ENCODE peak calls at places on chromosomes 3 and 15, in nine cellular contexts. One of them, this sample, is unnamed. For H3K36me3 and H3K27me3, the result is how much of the 10 kb centered on the place peaks cover.

GRCh38 chr15:48644827-48645557 is 517 bp downstream of the FBN1 start:
- DNase-seq in SJSA1: peak
- DNase-seq in A673: peak
- DNase-seq in mesenchymal stem cell: peak
- DNase-seq in breast epithelium: no peak
- DNase-seq in psoas muscle: peak
- DNase-seq in sigmoid colon: peak
- DNase-seq in heart left ventricle: peak
- DNase-seq in thyroid gland: peak
- DNase-seq in this sample: peak

GRCh38 chr3:8986741-8987672 is 23.7 kb upstream of the RAD18 start:
- DNase-seq in A673: no peak
- DNase-seq in sigmoid colon: no peak
- DNase-seq in psoas muscle: no peak
- DNase-seq in mesenchymal stem cell: no peak
- DNase-seq in breast epithelium: no peak
- DNase-seq in SJSA1: no peak
- DNase-seq in heart left ventricle: no peak
- DNase-seq in thyroid gland: no peak
- DNase-seq in this sample: no peak

GRCh38 chr3:193954752-193955151 is 181.2 kb upstream of the HES1 start:
- DNase-seq in thyroid gland: no peak
- DNase-seq in A673: no peak
- DNase-seq in SJSA1: no peak
- DNase-seq in psoas muscle: no peak
- DNase-seq in mesenchymal stem cell: no peak
- DNase-seq in heart left ventricle: no peak
- DNase-seq in sigmoid colon: no peak
- DNase-seq in breast epithelium: no peak
- DNase-seq in this sample: no peak

GRCh38 chr3:105944281-105944680 is 75.5 kb upstream of the CBLB start:
- DNase-seq in A673: no peak
- DNase-seq in psoas muscle: no peak
- DNase-seq in sigmoid colon: no peak
- DNase-seq in mesenchymal stem cell: no peak
- DNase-seq in thyroid gland: no peak
- DNase-seq in SJSA1: no peak
- DNase-seq in heart left ventricle: no peak
- DNase-seq in breast epithelium: no peak
- DNase-seq in this sample: peak

GRCh38 chr15:56965614-56966013 is 47.2 kb downstream of the TCF12 start:
- DNase-seq in breast epithelium: no peak
- DNase-seq in A673: no peak
- DNase-seq in heart left ventricle: no peak
- DNase-seq in mesenchymal stem cell: no peak
- DNase-seq in sigmoid colon: no peak
- DNase-seq in SJSA1: no peak
- DNase-seq in psoas muscle: no peak
- DNase-seq in thyroid gland: no peak
- DNase-seq in this sample: no peak

GRCh38 chr3:127585163-127585812 is 5.2 kb downstream of the TPRA1 start:
- DNase-seq in heart left ventricle: no peak
- DNase-seq in A673: no peak
- DNase-seq in thyroid gland: peak
- DNase-seq in mesenchymal stem cell: peak
- DNase-seq in psoas muscle: no peak
- DNase-seq in sigmoid colon: no peak
- DNase-seq in SJSA1: no peak
- DNase-seq in breast epithelium: no peak
- DNase-seq in this sample: peak

GRCh38 chr15:92663250-92663951 is 7.8 kb upstream of the FAM174B start:
- DNase-seq in mesenchymal stem cell: no peak
- DNase-seq in SJSA1: no peak
- DNase-seq in A673: no peak
- DNase-seq in sigmoid colon: no peak
- DNase-seq in thyroid gland: no peak
- DNase-seq in breast epithelium: no peak
- DNase-seq in psoas muscle: no peak
- DNase-seq in heart left ventricle: no peak
- DNase-seq in this sample: no peak

GRCh38 chr15:88401269-88401971 is 65.8 kb downstream of the MRPL46 start:
- DNase-seq in sigmoid colon: no peak
- DNase-seq in heart left ventricle: no peak
- DNase-seq in thyroid gland: no peak
- DNase-seq in mesenchymal stem cell: no peak
- DNase-seq in A673: no peak
- DNase-seq in psoas muscle: no peak
- DNase-seq in SJSA1: no peak
- DNase-seq in breast epithelium: no peak
- DNase-seq in this sample: no peak

GRCh38 chr15:48253186-48253585 is 47.1 kb downstream of the SLC12A1 start:
- DNase-seq in SJSA1: no peak
- DNase-seq in sigmoid colon: no peak
- DNase-seq in A673: no peak
- DNase-seq in heart left ventricle: no peak
- DNase-seq in psoas muscle: no peak
- DNase-seq in thyroid gland: no peak
- DNase-seq in breast epithelium: no peak
- DNase-seq in mesenchymal stem cell: no peak
- DNase-seq in this sample: no peak

GRCh38 chr15:57135800-57136199 is 217.4 kb downstream of the TCF12 start:
- DNase-seq in A673: no peak
- DNase-seq in breast epithelium: no peak
- DNase-seq in sigmoid colon: no peak
- DNase-seq in mesenchymal stem cell: no peak
- DNase-seq in thyroid gland: no peak
- DNase-seq in heart left ventricle: no peak
- DNase-seq in psoas muscle: no peak
- DNase-seq in SJSA1: no peak
- DNase-seq in this sample: no peak

GRCh38 chr3:53109822-53110771 is 20.1 kb downstream of the RFT1 start:
- DNase-seq in SJSA1: no peak
- DNase-seq in mesenchymal stem cell: peak
- DNase-seq in heart left ventricle: no peak
- DNase-seq in thyroid gland: peak
- DNase-seq in sigmoid colon: peak
- DNase-seq in A673: peak
- DNase-seq in psoas muscle: peak
- DNase-seq in breast epithelium: peak
- DNase-seq in this sample: peak

GRCh38 chr15:38553071-38553470 is 11.5 kb downstream of the RASGRP1 start:
- DNase-seq in sigmoid colon: no peak
- DNase-seq in thyroid gland: no peak
- DNase-seq in A673: no peak
- DNase-seq in mesenchymal stem cell: no peak
- DNase-seq in breast epithelium: no peak
- DNase-seq in psoas muscle: no peak
- DNase-seq in SJSA1: no peak
- DNase-seq in heart left ventricle: no peak
- DNase-seq in this sample: no peak

GRCh38 chr3:10463191-10464067 is 42.0 kb downstream of the ATP2B2 start:
- DNase-seq in heart left ventricle: no peak
- DNase-seq in mesenchymal stem cell: no peak
- DNase-seq in thyroid gland: no peak
- DNase-seq in SJSA1: no peak
- DNase-seq in A673: no peak
- DNase-seq in psoas muscle: no peak
- DNase-seq in breast epithelium: no peak
- DNase-seq in sigmoid colon: no peak
- DNase-seq in this sample: no peak

GRCh38 chr15:35783203-35783602 is 237.2 kb upstream of the DPH6 start:
- DNase-seq in SJSA1: no peak
- DNase-seq in thyroid gland: no peak
- DNase-seq in sigmoid colon: no peak
- DNase-seq in psoas muscle: no peak
- DNase-seq in breast epithelium: no peak
- DNase-seq in A673: no peak
- DNase-seq in heart left ventricle: no peak
- DNase-seq in mesenchymal stem cell: no peak
- DNase-seq in this sample: no peak

GRCh38 chr3:139111392-139112229 is 66.9 kb upstream of the PRR23C start:
- DNase-seq in heart left ventricle: peak
- DNase-seq in SJSA1: peak
- DNase-seq in psoas muscle: peak
- DNase-seq in A673: peak
- DNase-seq in mesenchymal stem cell: peak
- DNase-seq in thyroid gland: peak
- DNase-seq in sigmoid colon: no peak
- DNase-seq in breast epithelium: peak
- DNase-seq in this sample: peak

GRCh38 chr3:171293142-171293782 is 166.9 kb downstream of the TNIK start:
- DNase-seq in A673: no peak
- DNase-seq in breast epithelium: no peak
- DNase-seq in SJSA1: no peak
- DNase-seq in psoas muscle: no peak
- DNase-seq in heart left ventricle: no peak
- DNase-seq in mesenchymal stem cell: no peak
- DNase-seq in sigmoid colon: no peak
- DNase-seq in thyroid gland: no peak
- DNase-seq in this sample: no peak

GRCh38 chr15:77632760-77633133 is at the start of gene LINGO1:
- DNase-seq in mesenchymal stem cell: peak
- DNase-seq in breast epithelium: no peak
- DNase-seq in sigmoid colon: no peak
- DNase-seq in thyroid gland: no peak
- DNase-seq in psoas muscle: no peak
- DNase-seq in SJSA1: no peak
- DNase-seq in A673: peak
- DNase-seq in heart left ventricle: peak
- DNase-seq in this sample: peak

GRCh38 chr3:17157713-17158112 is 273.0 kb downstream of the PLCL2 start:
- DNase-seq in SJSA1: peak
- DNase-seq in thyroid gland: no peak
- DNase-seq in psoas muscle: no peak
- DNase-seq in heart left ventricle: no peak
- DNase-seq in A673: no peak
- DNase-seq in sigmoid colon: no peak
- DNase-seq in breast epithelium: no peak
- DNase-seq in mesenchymal stem cell: no peak
- DNase-seq in this sample: peak

GRCh38 chr15:58517682-58518525 is 86.1 kb downstream of the LIPC start:
- DNase-seq in mesenchymal stem cell: no peak
- DNase-seq in breast epithelium: no peak
- DNase-seq in A673: no peak
- DNase-seq in sigmoid colon: no peak
- DNase-seq in SJSA1: no peak
- DNase-seq in thyroid gland: no peak
- DNase-seq in psoas muscle: no peak
- DNase-seq in heart left ventricle: no peak
- DNase-seq in this sample: no peak

GRCh38 chr3:107263269-107264021 is 113.8 kb upstream of the CCDC54 start:
- DNase-seq in heart left ventricle: no peak
- DNase-seq in A673: no peak
- DNase-seq in SJSA1: peak
- DNase-seq in sigmoid colon: no peak
- DNase-seq in psoas muscle: no peak
- DNase-seq in breast epithelium: no peak
- DNase-seq in mesenchymal stem cell: peak
- DNase-seq in thyroid gland: no peak
- DNase-seq in this sample: peak

GRCh38 chr15:29670266-29670665 is 152.0 kb downstream of the TJP1 start:
- DNase-seq in A673: no peak
- DNase-seq in breast epithelium: no peak
- DNase-seq in heart left ventricle: no peak
- DNase-seq in mesenchymal stem cell: no peak
- DNase-seq in sigmoid colon: no peak
- DNase-seq in thyroid gland: no peak
- DNase-seq in psoas muscle: no peak
- DNase-seq in SJSA1: peak
- DNase-seq in this sample: no peak
- H3K4me3 ChIP-seq in A673: no peak
- H3K4me3 ChIP-seq in breast epithelium: no peak
- H3K4me3 ChIP-seq in heart left ventricle: no peak
- H3K4me3 ChIP-seq in mesenchymal stem cell: no peak
- H3K4me3 ChIP-seq in sigmoid colon: no peak
- H3K4me3 ChIP-seq in thyroid gland: no peak
- H3K4me3 ChIP-seq in psoas muscle: no peak
- H3K4me3 ChIP-seq in SJSA1: no peak
- H3K4me3 ChIP-seq in this sample: no peak

GRCh38 chr3:134359121-134360010 is 14.9 kb downstream of the AMOTL2 start:
- DNase-seq in SJSA1: no peak
- DNase-seq in thyroid gland: no peak
- DNase-seq in heart left ventricle: no peak
- DNase-seq in psoas muscle: no peak
- DNase-seq in A673: no peak
- DNase-seq in sigmoid colon: peak
- DNase-seq in breast epithelium: no peak
- DNase-seq in mesenchymal stem cell: no peak
- DNase-seq in this sample: no peak
- H3K36me3 ChIP-seq in SJSA1: half or more
- H3K36me3 ChIP-seq in thyroid gland: half or more
- H3K36me3 ChIP-seq in heart left ventricle: half or more
- H3K36me3 ChIP-seq in psoas muscle: half or more
- H3K36me3 ChIP-seq in A673: half or more
- H3K36me3 ChIP-seq in sigmoid colon: half or more
- H3K36me3 ChIP-seq in breast epithelium: under half
- H3K36me3 ChIP-seq in mesenchymal stem cell: half or more
- H3K36me3 ChIP-seq in this sample: half or more

DNA sequence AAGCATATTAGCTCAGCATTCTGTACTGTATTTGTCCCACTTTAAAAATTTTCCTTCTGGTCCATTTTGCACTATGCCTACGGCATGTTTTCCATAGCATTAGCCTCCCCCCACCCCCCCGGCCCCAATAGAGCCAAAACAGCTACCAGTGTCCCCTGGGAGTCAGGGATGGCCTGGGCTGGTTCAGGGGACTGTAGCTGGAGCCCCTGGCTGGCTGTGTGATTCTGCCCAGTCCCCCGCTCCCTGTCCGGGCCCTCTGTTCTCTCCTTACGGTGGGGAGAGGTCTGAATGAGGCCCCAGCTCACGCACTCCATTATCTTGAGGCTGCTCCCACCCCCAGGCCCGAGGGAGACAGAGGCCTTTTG is 70.1 kb downstream of the KLF15 start:
- DNase-seq in psoas muscle: no peak
- DNase-seq in sigmoid colon: no peak
- DNase-seq in A673: no peak
- DNase-seq in SJSA1: no peak
- DNase-seq in breast epithelium: no peak
- DNase-seq in thyroid gland: no peak
- DNase-seq in mesenchymal stem cell: no peak
- DNase-seq in heart left ventricle: no peak
- DNase-seq in this sample: no peak
- H3K27me3 ChIP-seq in psoas muscle: under half
- H3K27me3 ChIP-seq in sigmoid colon: under half
- H3K27me3 ChIP-seq in A673: under half
- H3K27me3 ChIP-seq in SJSA1: under half
- H3K27me3 ChIP-seq in breast epithelium: under half
- H3K27me3 ChIP-seq in thyroid gland: under half
- H3K27me3 ChIP-seq in mesenchymal stem cell: under half
- H3K27me3 ChIP-seq in heart left ventricle: under half
- H3K27me3 ChIP-seq in this sample: under half

DNA sequence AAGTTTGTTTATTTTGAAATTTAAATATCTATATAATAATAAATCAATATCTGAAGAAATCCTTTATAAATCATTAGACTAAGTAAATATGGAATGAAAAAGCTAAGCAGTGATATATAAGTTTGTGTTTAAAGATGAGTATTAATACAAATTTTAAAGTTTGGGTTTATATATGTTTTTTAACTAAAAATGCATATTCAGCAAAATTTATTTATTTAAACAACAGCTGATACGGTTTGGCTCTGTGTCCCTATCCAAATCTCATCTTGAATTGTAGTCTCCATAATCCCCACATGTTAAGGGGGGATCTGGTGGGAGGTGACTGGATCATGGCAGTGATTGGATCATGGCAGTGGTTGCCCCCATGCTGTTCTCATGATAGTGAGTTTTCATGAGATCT is 580.7 kb upstream of the EPHA6 start:
- DNase-seq in psoas muscle: no peak
- DNase-seq in mesenchymal stem cell: no peak
- DNase-seq in sigmoid colon: no peak
- DNase-seq in thyroid gland: no peak
- DNase-seq in heart left ventricle: no peak
- DNase-seq in SJSA1: no peak
- DNase-seq in A673: no peak
- DNase-seq in breast epithelium: no peak
- DNase-seq in this sample: no peak
- H3K4me3 ChIP-seq in psoas muscle: no peak
- H3K4me3 ChIP-seq in mesenchymal stem cell: no peak
- H3K4me3 ChIP-seq in sigmoid colon: no peak
- H3K4me3 ChIP-seq in thyroid gland: no peak
- H3K4me3 ChIP-seq in heart left ventricle: no peak
- H3K4me3 ChIP-seq in SJSA1: no peak
- H3K4me3 ChIP-seq in A673: no peak
- H3K4me3 ChIP-seq in breast epithelium: no peak
- H3K4me3 ChIP-seq in this sample: no peak